ENCODE peak calls at places on chromosome 5, in ten cellular contexts. O, A, W, D, H, E, U, F, X and Z are unnamed samples.

GRCh38 chr5:157496847-157497246 is 36.8 kb downstream of the NIPAL4 start:
- DNase-seq in O (no peak), A (no peak), W (no peak), D (no peak), H (no peak), E (no peak), U (no peak), F (no peak), X (no peak), Z (no peak)

GRCh38 chr5:68344447-68345111 is 129.0 kb downstream of the PIK3R1 start:
- DNase-seq in O (no peak), A (peak), W (no peak), D (no peak), H (peak), E (no peak), U (no peak), F (no peak), X (peak), Z (peak)

GRCh38 chr5:132473019-132473531 is 17.5 kb downstream of the IRF1 start:
- DNase-seq in O (peak), A (peak), W (no peak), D (peak), H (peak), E (peak), U (no peak), F (no peak), X (no peak), Z (no peak)

GRCh38 chr5:11013793-11014192 is 252.8 kb upstream of the DAP start:
- DNase-seq in O (no peak), A (no peak), W (no peak), D (no peak), H (no peak), E (no peak), U (no peak), F (no peak), X (no peak), Z (no peak)

GRCh38 chr5:152389209-152389608 is 15.9 kb downstream of the NMUR2 start:
- DNase-seq in O (no peak), A (no peak), W (no peak), D (no peak), H (no peak), E (no peak), U (no peak), F (no peak), X (no peak), Z (no peak)

GRCh38 chr5:57174128-57174849 is 430 bp downstream of the GPBP1 start:
- DNase-seq in O (peak), A (peak), W (no peak), D (no peak), H (no peak), E (no peak), U (no peak), F (no peak), X (peak), Z (no peak)

GRCh38 chr5:36390640-36391039 is 88.9 kb upstream of the RANBP3L start:
- DNase-seq in O (no peak), A (no peak), W (no peak), D (no peak), H (no peak), E (no peak), U (no peak), F (no peak), X (no peak), Z (no peak)

GRCh38 chr5:137141779-137142178 is 357.3 kb downstream of the SPOCK1 start:
- DNase-seq in O (no peak), A (no peak), W (no peak), D (no peak), H (no peak), E (no peak), U (no peak), F (no peak), X (no peak), Z (no peak)

GRCh38 chr5:147835386-147835798 is 3.9 kb upstream of the SPINK1 start:
- DNase-seq in O (no peak), A (no peak), W (no peak), D (no peak), H (no peak), E (no peak), U (no peak), F (no peak), X (no peak), Z (no peak)

GRCh38 chr5:18744990-18745590 is 1110.8 kb downstream of the TAF11L14 start:
- DNase-seq in O (no peak), A (no peak), W (no peak), D (no peak), H (no peak), E (peak), U (no peak), F (no peak), X (peak), Z (no peak)

GRCh38 chr5:173045481-173045880 is 10.7 kb upstream of the CREBRF start:
- DNase-seq in O (no peak), A (no peak), W (no peak), D (no peak), H (no peak), E (no peak), U (no peak), F (no peak), X (no peak), Z (no peak)

GRCh38 chr5:148005788-148006520 is 57.8 kb upstream of the SPINK5 start:
- DNase-seq in O (no peak), A (no peak), W (peak), D (no peak), H (no peak), E (no peak), U (no peak), F (no peak), X (no peak), Z (no peak)

GRCh38 chr5:7015586-7016256 is 302.5 kb downstream of the TENT4A start:
- DNase-seq in O (no peak), A (no peak), W (peak), D (no peak), H (no peak), E (no peak), U (no peak), F (no peak), X (peak), Z (no peak)

GRCh38 chr5:149628221-149628620 is 46.9 kb downstream of the ARHGEF37 start:
- DNase-seq in O (no peak), A (no peak), W (no peak), D (no peak), H (no peak), E (no peak), U (no peak), F (no peak), X (no peak), Z (no peak)

GRCh38 chr5:83034036-83034435 is 43.2 kb downstream of the TMEM167A start:
- DNase-seq in O (no peak), A (no peak), W (no peak), D (no peak), H (no peak), E (no peak), U (no peak), F (no peak), X (no peak), Z (no peak)

GRCh38 chr5:108687599-108688220 is 60.0 kb upstream of the FER start:
- DNase-seq in O (no peak), A (peak), W (no peak), D (no peak), H (no peak), E (no peak), U (no peak), F (no peak), X (no peak), Z (no peak)

GRCh38 chr5:148970228-148970627 is 92.6 kb downstream of the SH3TC2 start:
- DNase-seq in O (no peak), A (no peak), W (no peak), D (no peak), H (no peak), E (no peak), U (no peak), F (no peak), X (no peak), Z (no peak)

GRCh38 chr5:158154226-158155005 is 295.5 kb upstream of the CLINT1 start:
- DNase-seq in O (no peak), A (no peak), W (no peak), D (no peak), H (no peak), E (no peak), U (peak), F (peak), X (no peak), Z (no peak)

GRCh38 chr5:95134326-95134725 is 150.6 kb downstream of the MCTP1 start:
- DNase-seq in O (no peak), A (no peak), W (no peak), D (no peak), H (no peak), E (no peak), U (no peak), F (no peak), X (no peak), Z (no peak)

GRCh38 chr5:109328626-109329025 is 81.1 kb downstream of the PJA2 start:
- DNase-seq in O (no peak), A (no peak), W (no peak), D (no peak), H (no peak), E (no peak), U (no peak), F (no peak), X (no peak), Z (peak)

GRCh38 chr5:139513852-139514485 is 31.4 kb upstream of the STING1 start:
- DNase-seq in O (no peak), A (no peak), W (no peak), D (no peak), H (no peak), E (peak), U (no peak), F (no peak), X (no peak), Z (no peak)

GRCh38 chr5:179241175-179241574 is 104.1 kb downstream of the ADAMTS2 start:
- DNase-seq in O (no peak), A (no peak), W (no peak), D (peak), H (no peak), E (peak), U (no peak), F (no peak), X (no peak), Z (no peak)

GRCh38 chr5:149680810-149681221 is 49.3 kb upstream of the PPARGC1B start:
- DNase-seq in O (peak), A (peak), W (no peak), D (no peak), H (peak), E (peak), U (no peak), F (no peak), X (no peak), Z (no peak)

GRCh38 chr5:135834639-135835529 is at the start of gene SLC25A48:
- DNase-seq in O (no peak), A (peak), W (peak), D (no peak), H (peak), E (peak), U (no peak), F (no peak), X (no peak), Z (no peak)

GRCh38 chr5:178577376-178577839 is 12.8 kb downstream of the COL23A1 start:
- DNase-seq in O (no peak), A (no peak), W (peak), D (no peak), H (no peak), E (no peak), U (no peak), F (no peak), X (no peak), Z (no peak)

GRCh38 chr5:90134892-90135291 is 274.7 kb downstream of the CETN3 start:
- DNase-seq in O (peak), A (no peak), W (no peak), D (no peak), H (no peak), E (no peak), U (peak), F (peak), X (peak), Z (no peak)

GRCh38 chr5:145775893-145776444 is 59.2 kb downstream of the PRELID2 start:
- DNase-seq in O (no peak), A (no peak), W (no peak), D (no peak), H (no peak), E (no peak), U (no peak), F (no peak), X (no peak), Z (peak)

GRCh38 chr5:145777445-145778063 is 57.6 kb downstream of the PRELID2 start:
- DNase-seq in O (no peak), A (no peak), W (no peak), D (no peak), H (no peak), E (no peak), U (no peak), F (no peak), X (no peak), Z (no peak)

GRCh38 chr5:145778144-145778900 is 56.8 kb downstream of the PRELID2 start:
- DNase-seq in O (peak), A (no peak), W (no peak), D (no peak), H (no peak), E (no peak), U (no peak), F (no peak), X (no peak), Z (no peak)

GRCh38 chr5:145775411-145775810 is 59.7 kb downstream of the PRELID2 start:
- DNase-seq in O (no peak), A (no peak), W (no peak), D (no peak), H (no peak), E (no peak), U (no peak), F (no peak), X (no peak), Z (no peak)

DNA sequence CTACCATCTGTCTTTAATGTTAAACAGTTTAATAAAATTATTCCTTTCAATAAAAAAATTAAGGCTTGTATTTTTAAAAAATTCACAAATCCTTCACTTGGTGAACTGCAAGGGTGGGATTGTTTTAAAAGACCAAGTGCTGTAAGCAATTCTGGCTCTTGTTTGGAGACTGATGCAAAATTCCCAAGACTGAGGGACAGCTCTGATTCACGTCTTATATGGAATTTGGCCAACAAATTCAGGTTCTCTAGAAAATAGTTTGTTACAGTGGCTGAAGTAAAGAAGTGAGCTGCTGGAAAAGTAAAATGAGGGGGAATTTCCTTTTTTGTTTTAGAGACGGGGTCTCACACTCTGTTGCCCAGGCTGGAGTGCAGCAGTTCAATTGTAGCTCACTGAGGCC is 58.3 kb downstream of the PRELID2 start:
- DNase-seq in O (no peak), A (no peak), W (no peak), D (no peak), H (no peak), E (no peak), U (no peak), F (no peak), X (no peak), Z (peak)
- TF ChIP-seq CTCF in O (no peak), A (no peak), W (no peak), D (no peak), H (no peak), E (no peak), U (no peak), F (no peak), X (no peak), Z (no peak)

GRCh38 chr5:141155540-141156374 is 5.9 kb downstream of the PCDHB6 start:
- DNase-seq in O (no peak), A (no peak), W (no peak), D (no peak), H (no peak), E (no peak), U (no peak), F (no peak), X (no peak), Z (no peak)
- TF ChIP-seq CTCF in O (no peak), A (no peak), W (no peak), D (no peak), H (no peak), E (no peak), U (no peak), F (no peak), X (peak), Z (peak)

GRCh38 chr5:55692106-55692417 is 20.1 kb downstream of the SLC38A9 start:
- DNase-seq in O (no peak), A (no peak), W (no peak), D (no peak), H (no peak), E (no peak), U (no peak), F (no peak), X (no peak), Z (no peak)
- TF ChIP-seq CTCF in O (no peak), A (no peak), W (no peak), D (peak), H (no peak), E (no peak), U (no peak), F (no peak), X (peak), Z (peak)

DNA sequence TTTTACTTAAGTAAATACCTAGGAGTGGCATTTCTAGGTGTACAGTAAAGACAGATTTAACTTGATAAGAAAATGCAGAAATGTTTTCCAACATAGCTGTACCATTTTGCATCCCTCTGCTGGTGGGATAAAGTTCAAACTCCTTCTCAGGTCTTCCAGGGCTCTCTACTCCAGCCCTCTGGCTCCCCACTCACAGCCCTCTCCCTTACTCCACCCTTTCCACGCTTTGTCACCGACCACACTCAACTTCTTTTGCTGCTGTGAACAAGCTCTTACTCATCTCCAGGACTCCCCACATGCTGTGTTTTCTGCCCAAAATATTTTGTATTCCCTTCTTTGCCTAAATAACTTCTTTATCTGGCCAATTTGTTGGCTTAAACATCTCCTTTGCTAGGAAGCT is 90.6 kb upstream of the OSMR start:
- DNase-seq in O (no peak), A (no peak), W (no peak), D (no peak), H (no peak), E (no peak), U (no peak), F (no peak), X (no peak), Z (peak)
- TF ChIP-seq CTCF in O (no peak), A (no peak), W (no peak), D (peak), H (no peak), E (no peak), U (no peak), F (no peak), X (no peak), Z (peak)

DNA sequence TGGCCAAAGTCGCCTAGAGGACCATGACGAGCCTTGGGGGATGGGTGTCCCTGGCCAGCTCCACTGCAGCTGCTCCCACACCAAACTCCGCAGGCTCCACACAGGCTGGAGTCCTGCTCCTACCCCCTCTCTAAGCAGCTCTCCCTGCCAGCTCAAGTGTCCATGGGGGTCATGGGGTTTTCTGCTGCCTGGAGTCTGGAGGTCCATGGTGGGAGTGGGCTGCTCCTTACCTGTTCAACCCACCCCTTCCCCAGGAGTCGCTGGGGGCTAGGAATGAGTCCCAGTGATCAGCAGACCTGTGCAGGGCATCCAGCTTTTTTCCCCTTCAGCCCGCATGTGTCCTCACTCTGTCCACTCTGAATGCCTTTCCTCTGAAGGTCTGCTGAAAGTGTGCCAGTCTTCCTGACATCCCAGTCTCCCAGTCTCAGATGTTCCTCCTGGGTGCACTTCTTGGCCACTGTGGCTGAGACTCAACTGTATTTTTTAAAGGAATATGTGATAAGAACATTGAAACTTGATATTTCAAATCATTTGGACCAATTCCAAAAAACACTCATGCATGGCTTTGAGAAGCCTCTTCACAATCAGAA is 261.3 kb upstream of the ANKH start:
- DNase-seq in O (no peak), A (no peak), W (no peak), D (no peak), H (no peak), E (no peak), U (no peak), F (no peak), X (no peak), Z (no peak)
- TF ChIP-seq CTCF in O (no peak), A (no peak), W (no peak), D (no peak), H (no peak), E (no peak), U (no peak), F (no peak), X (no peak), Z (no peak)

GRCh38 chr5:112216140-112216539 is 202.9 kb downstream of the EPB41L4A start:
- DNase-seq in O (no peak), A (no peak), W (no peak), D (no peak), H (no peak), E (no peak), U (no peak), F (no peak), X (no peak), Z (no peak)

GRCh38 chr5:112208699-112209615 is 210.1 kb downstream of the EPB41L4A start:
- DNase-seq in O (no peak), A (peak), W (no peak), D (no peak), H (no peak), E (no peak), U (no peak), F (no peak), X (no peak), Z (no peak)

GRCh38 chr5:112205840-112206239 is 213.2 kb downstream of the EPB41L4A start:
- DNase-seq in O (no peak), A (no peak), W (peak), D (no peak), H (no peak), E (no peak), U (no peak), F (no peak), X (no peak), Z (no peak)

GRCh38 chr5:112210430-112211005 is 208.6 kb downstream of the EPB41L4A start:
- DNase-seq in O (no peak), A (no peak), W (peak), D (no peak), H (no peak), E (no peak), U (no peak), F (peak), X (peak), Z (peak)
- TF ChIP-seq CTCF in O (peak), A (peak), W (peak), D (peak), H (peak), E (peak), U (peak), F (peak), X (peak), Z (peak)

GRCh38 chr5:58677650-58678049 is 94.8 kb downstream of the RAB3C start:
- DNase-seq in O (no peak), A (no peak), W (no peak), D (no peak), H (no peak), E (no peak), U (no peak), F (no peak), X (no peak), Z (no peak)

GRCh38 chr5:58674070-58674469 is 91.2 kb downstream of the RAB3C start:
- DNase-seq in O (no peak), A (no peak), W (no peak), D (no peak), H (no peak), E (no peak), U (no peak), F (no peak), X (no peak), Z (no peak)

GRCh38 chr5:58671155-58671554 is 88.3 kb downstream of the RAB3C start:
- DNase-seq in O (no peak), A (no peak), W (no peak), D (no peak), H (no peak), E (no peak), U (no peak), F (no peak), X (no peak), Z (no peak)

GRCh38 chr5:58672521-58672920 is 89.6 kb downstream of the RAB3C start:
- DNase-seq in O (no peak), A (no peak), W (no peak), D (no peak), H (no peak), E (no peak), U (no peak), F (no peak), X (no peak), Z (no peak)

GRCh38 chr5:58674711-58675110 is 91.8 kb downstream of the RAB3C start:
- DNase-seq in O (no peak), A (no peak), W (no peak), D (no peak), H (no peak), E (no peak), U (no peak), F (no peak), X (no peak), Z (no peak)
- TF ChIP-seq CTCF in O (no peak), A (no peak), W (no peak), D (no peak), H (no peak), E (no peak), U (no peak), F (no peak), X (no peak), Z (no peak)

GRCh38 chr5:121271546-121271945 is 580.1 kb upstream of the FTMT start:
- DNase-seq in O (no peak), A (no peak), W (no peak), D (no peak), H (no peak), E (no peak), U (no peak), F (no peak), X (no peak), Z (no peak)
- TF ChIP-seq CTCF in O (no peak), A (no peak), W (no peak), D (no peak), H (no peak), E (no peak), U (no peak), F (no peak), X (no peak), Z (no peak)

GRCh38 chr5:50965621-50966362 is 299.4 kb downstream of the PARP8 start:
- DNase-seq in O (no peak), A (no peak), W (peak), D (no peak), H (no peak), E (peak), U (no peak), F (no peak), X (no peak), Z (no peak)
- TF ChIP-seq CTCF in O (no peak), A (no peak), W (no peak), D (no peak), H (no peak), E (no peak), U (no peak), F (no peak), X (no peak), Z (no peak)